ENCODE peak calls at places on chromosome 1, in four cellular contexts. T is GM12865, E is NCI-H187 treated with DMSO at 0.1 percent for 48 hours, H is putamen. O is an unnamed sample.
A peak's percentile ranks its signal among the peaks of the same experiment; 100 is the strongest.

GRCh38 chr1:204369006-204369726 is 9.4 kb upstream of the PLEKHA6 start:
- DNase-seq in T (no peak), E (no peak), H (peak; percentile 70), O (no peak)

GRCh38 chr1:201531551-201532425 is 7.1 kb upstream of the NAV1 start:
- DNase-seq in T (no peak), E (no peak), H (no peak), O (no peak)

GRCh38 chr1:235746245-235746644 is 96.7 kb upstream of the GNG4 start:
- DNase-seq in T (no peak), E (no peak), H (no peak), O (no peak)

GRCh38 chr1:206524739-206525364 is 17.5 kb downstream of the RASSF5 start:
- DNase-seq in T (no peak), E (no peak), H (no peak), O (no peak)

GRCh38 chr1:1430114-1430982 is 5.1 kb upstream of the VWA1 start:
- DNase-seq in T (no peak), E (no peak), H (peak; percentile 85), O (no peak)

GRCh38 chr1:17826165-17826488 is 71.0 kb downstream of the ACTL8 start:
- DNase-seq in T (peak; percentile 31), E (no peak), H (no peak), O (peak; percentile 49)

GRCh38 chr1:18668750-18669404 is 38.2 kb downstream of the PAX7 start:
- DNase-seq in T (no peak), E (no peak), H (no peak), O (no peak)

GRCh38 chr1:33165809-33166208 is 16.0 kb downstream of the TRIM62 start:
- DNase-seq in T (no peak), E (no peak), H (no peak), O (no peak)

GRCh38 chr1:31101147-31101502 is 35.6 kb upstream of the PUM1 start:
- DNase-seq in T (no peak), E (no peak), H (no peak), O (no peak)

GRCh38 chr1:243474384-243474851 is 218.6 kb downstream of the SDCCAG8 start:
- DNase-seq in T (no peak), E (no peak), H (no peak), O (no peak)

GRCh38 chr1:23585321-23586022 is 26.2 kb upstream of the ID3 start:
- DNase-seq in T (no peak), E (no peak), H (no peak), O (no peak)

GRCh38 chr1:42392923-42393848 is 12.6 kb downstream of the RIMKLA start:
- DNase-seq in T (no peak), E (no peak), H (peak; percentile 26), O (no peak)